ENCODE peak calls at places on chromosomes 16 and 17, in eight cellular contexts. P is DND-41, I is uterus, J is stomach, X is fibroblast of lung, S is PC-3, T is adipocyte, K is esophagus squamous epithelium. V is an unnamed sample. For H3K4me1, the result is how much of the 10 kb centered on the place peaks cover.

GRCh38 chr17:9021158-9021984 is at the start of gene NTN1:
- DNase-seq in T (peak), P (peak), K (no peak), I (peak), X (peak), J (peak), S (peak), V (peak)

GRCh38 chr17:36911007-36911406 is 26.3 kb upstream of the LHX1 start:
- DNase-seq in J (no peak), I (no peak), P (no peak), K (no peak), S (no peak), X (no peak), T (no peak), V (no peak)

GRCh38 chr16:3879887-3880564 is 487 bp downstream of the CREBBP start:
- DNase-seq in I (peak), X (peak), T (peak), J (peak), P (peak), S (peak), K (no peak), V (peak)

GRCh38 chr16:15607700-15608396 is 35.1 kb downstream of the MARF1 start:
- DNase-seq in K (no peak), I (peak), X (peak), P (no peak), S (no peak), J (no peak), T (no peak), V (no peak)

GRCh38 chr16:70381604-70382342 is 35.1 kb downstream of the DDX19A start:
- DNase-seq in X (no peak), P (no peak), I (no peak), K (no peak), J (no peak), S (no peak), T (no peak), V (no peak)

GRCh38 chr17:40953876-40954275 is 12.9 kb downstream of the KRT39 start:
- DNase-seq in J (no peak), T (peak), S (peak), K (no peak), I (no peak), P (no peak), X (peak), V (no peak)

GRCh38 chr16:63787014-63787413 is 1334.8 kb downstream of the CDH11 start:
- DNase-seq in K (no peak), P (no peak), T (no peak), X (peak), S (no peak), I (no peak), J (no peak), V (no peak)

GRCh38 chr17:33038740-33039139 is 47.1 kb downstream of the SPACA3 start:
- DNase-seq in J (no peak), P (peak), T (no peak), S (peak), K (no peak), X (peak), I (peak), V (peak)

GRCh38 chr17:68435876-68436842 is 21.1 kb downstream of the WIPI1 start:
- DNase-seq in X (peak), T (peak), I (peak), J (peak), S (peak), K (no peak), P (peak), V (peak)

GRCh38 chr17:61942085-61942484 is 14.3 kb upstream of the INTS2 start:
- DNase-seq in I (no peak), X (no peak), J (no peak), S (no peak), T (peak), P (no peak), K (no peak), V (no peak)

GRCh38 chr16:3580686-3581085 is 3.5 kb upstream of the NLRC3 start:
- DNase-seq in T (no peak), X (peak), S (no peak), I (peak), J (no peak), K (no peak), P (no peak), V (no peak)

GRCh38 chr17:42518046-42518754 is 17.8 kb upstream of the NAGLU start:
- DNase-seq in P (no peak), X (peak), J (peak), S (peak), K (no peak), I (peak), T (peak), V (no peak)

GRCh38 chr17:40963838-40964237 is 2.9 kb downstream of the KRT39 start:
- DNase-seq in T (peak), P (no peak), I (no peak), S (peak), J (no peak), K (no peak), X (peak), V (peak)

GRCh38 chr17:47807421-47807820 is 14.2 kb downstream of the OSBPL7 start:
- DNase-seq in J (peak), I (no peak), P (no peak), X (no peak), K (no peak), S (no peak), T (no peak), V (no peak)

GRCh38 chr16:17544785-17545184 is 74.0 kb upstream of the XYLT1 start:
- DNase-seq in K (no peak), T (no peak), I (no peak), P (no peak), J (no peak), X (no peak), S (no peak), V (no peak)

GRCh38 chr16:70257391-70257790 is 5.7 kb upstream of the EXOSC6 start:
- DNase-seq in T (no peak), X (no peak), K (no peak), P (no peak), J (no peak), S (no peak), I (no peak), V (no peak)

GRCh38 chr17:30414486-30414885 is 35.8 kb downstream of the CPD start:
- DNase-seq in J (no peak), P (no peak), I (no peak), S (no peak), T (peak), X (no peak), K (no peak), V (no peak)

GRCh38 chr17:20234266-20234665 is 225.1 kb downstream of the SPECC1 start:
- DNase-seq in K (no peak), S (no peak), J (no peak), P (no peak), T (no peak), X (no peak), I (no peak), V (peak)

GRCh38 chr17:46771601-46772012 is 46.9 kb downstream of the WNT3 start:
- DNase-seq in P (peak), T (peak), S (peak), J (peak), X (no peak), I (no peak), K (no peak), V (no peak)

GRCh38 chr16:77443834-77444460 is 9.1 kb upstream of the ADAMTS18 start:
- DNase-seq in P (no peak), J (no peak), S (no peak), X (no peak), T (no peak), K (no peak), I (no peak), V (no peak)

GRCh38 chr16:3884398-3884797 is 3.9 kb upstream of the CREBBP start:
- DNase-seq in K (no peak), P (no peak), I (no peak), S (no peak), J (no peak), T (no peak), X (no peak), V (no peak)

GRCh38 chr17:54967621-54968258 is 714 bp downstream of the COX11 start:
- DNase-seq in X (peak), P (peak), S (peak), T (peak), J (no peak), I (no peak), K (no peak), V (no peak)

GRCh38 chr17:30084773-30085172 is 31.8 kb upstream of the NSRP1 start:
- DNase-seq in S (no peak), J (no peak), X (no peak), T (no peak), I (no peak), K (no peak), P (no peak), V (no peak)

GRCh38 chr16:17312100-17312732 is 158.5 kb downstream of the XYLT1 start:
- DNase-seq in X (no peak), J (peak), I (no peak), P (no peak), S (no peak), K (no peak), T (no peak), V (no peak)

GRCh38 chr17:10471853-10472252 is 2.5 kb upstream of the MYH4 start:
- DNase-seq in T (no peak), I (no peak), J (no peak), K (no peak), S (peak), X (peak), P (no peak), V (no peak)

GRCh38 chr17:48615212-48615962 is at the start of gene HOXB8:
- DNase-seq in K (no peak), J (no peak), I (no peak), T (no peak), S (peak), X (no peak), P (no peak), V (no peak)

GRCh38 chr17:34146440-34147043 is 108.5 kb upstream of the CCL2 start:
- DNase-seq in P (peak), J (peak), S (peak), K (no peak), I (no peak), T (no peak), X (no peak), V (no peak)

GRCh38 chr17:36939944-36940312 is 2.7 kb downstream of the LHX1 start:
- DNase-seq in J (no peak), S (no peak), P (no peak), X (no peak), I (no peak), T (no peak), K (no peak), V (no peak)

GRCh38 chr17:352421-353212 is at the start of gene RPH3AL:
- DNase-seq in K (no peak), X (no peak), I (no peak), J (peak), P (no peak), S (peak), T (no peak), V (no peak)

GRCh38 chr17:351436-351713 is 1.2 kb downstream of the RPH3AL start:
- DNase-seq in S (no peak), T (no peak), I (no peak), X (no peak), P (no peak), K (no peak), J (no peak), V (no peak)

GRCh38 chr17:351875-352420 is 659 bp downstream of the RPH3AL start:
- DNase-seq in P (no peak), T (no peak), K (no peak), S (no peak), X (no peak), J (no peak), I (no peak), V (no peak)

GRCh38 chr17:349666-350065 is 2.9 kb downstream of the RPH3AL start:
- DNase-seq in J (no peak), S (no peak), X (no peak), K (no peak), I (no peak), T (no peak), P (no peak), V (no peak)

GRCh38 chr17:350706-351435 is 1.7 kb downstream of the RPH3AL start:
- DNase-seq in S (peak), I (peak), P (no peak), K (no peak), J (peak), T (no peak), X (peak), V (no peak)
- H3K4me1 ChIP-seq in S (under half), I (under half), P (under half), K (half or more), J (half or more), T (under half), X (under half), V (under half)

GRCh38 chr16:58114827-58115825 is 14.1 kb downstream of the CFAP20 start:
- DNase-seq in I (no peak), K (no peak), P (no peak), T (no peak), J (no peak), X (peak), S (no peak), V (no peak)
- H3K4me3 ChIP-seq in I (no peak), K (no peak), P (no peak), T (no peak), J (no peak), X (no peak), S (no peak), V (no peak)

GRCh38 chr16:73021866-73022495 is 25.9 kb downstream of the ZFHX3 start:
- DNase-seq in T (no peak), K (no peak), X (no peak), J (no peak), I (no peak), P (no peak), S (no peak), V (no peak)
- H3K4me1 ChIP-seq in T (under half), K (under half), X (under half), J (half or more), I (under half), P (under half), S (under half), V (under half)

GRCh38 chr16:79595261-79595660 is 5.3 kb downstream of the MAF start:
- DNase-seq in T (no peak), X (peak), J (no peak), K (no peak), P (no peak), I (no peak), S (no peak), V (no peak)
- H3K4me3 ChIP-seq in T (peak), X (peak), J (peak), K (peak), P (no peak), I (peak), S (no peak), V (peak)

GRCh38 chr17:17818088-17818526 is 18.7 kb downstream of the SREBF1 start:
- DNase-seq in X (peak), P (no peak), S (peak), J (no peak), T (no peak), K (no peak), I (no peak), V (no peak)

GRCh38 chr17:17820457-17821158 is 16.2 kb downstream of the SREBF1 start:
- DNase-seq in P (no peak), I (no peak), S (no peak), X (no peak), K (no peak), J (no peak), T (no peak), V (no peak)

GRCh38 chr17:17820046-17820445 is 16.7 kb downstream of the SREBF1 start:
- DNase-seq in X (no peak), T (no peak), J (no peak), P (no peak), K (no peak), I (no peak), S (no peak), V (no peak)

GRCh38 chr17:17819111-17819510 is 17.7 kb downstream of the SREBF1 start:
- DNase-seq in S (no peak), K (no peak), T (no peak), P (no peak), I (no peak), J (no peak), X (no peak), V (no peak)

GRCh38 chr17:17819561-17819995 is 17.2 kb downstream of the SREBF1 start:
- DNase-seq in P (no peak), S (peak), I (no peak), X (peak), T (peak), J (peak), K (no peak), V (no peak)
- H3K4me1 ChIP-seq in P (under half), S (half or more), I (under half), X (under half), T (half or more), J (half or more), K (half or more), V (under half)

GRCh38 chr16:82010649-82011048 is 621 bp downstream of the SDR42E1 start:
- DNase-seq in J (no peak), S (no peak), I (no peak), X (no peak), T (no peak), K (no peak), P (no peak), V (no peak)
- H3K4me3 ChIP-seq in J (peak), S (no peak), I (no peak), X (no peak), T (no peak), K (peak), P (no peak), V (peak)

GRCh38 chr17:81867952-81868673 is 3.0 kb downstream of the ARHGDIA start:
- DNase-seq in T (peak), K (no peak), P (no peak), J (no peak), I (no peak), S (no peak), X (peak), V (no peak)

GRCh38 chr17:81870155-81870977 is 771 bp downstream of the ARHGDIA start:
- DNase-seq in T (peak), J (peak), X (peak), K (no peak), P (peak), I (peak), S (peak), V (no peak)

GRCh38 chr17:81869221-81870154 is 1.6 kb downstream of the ARHGDIA start:
- DNase-seq in J (peak), I (peak), S (peak), X (peak), P (no peak), T (peak), K (no peak), V (no peak)

GRCh38 chr17:81867123-81867951 is 3.8 kb downstream of the ARHGDIA start:
- DNase-seq in X (peak), P (peak), K (no peak), J (peak), S (peak), T (peak), I (no peak), V (no peak)

GRCh38 chr17:81868674-81869220 is 2.4 kb downstream of the ARHGDIA start:
- DNase-seq in J (no peak), I (peak), X (peak), K (no peak), T (peak), P (no peak), S (peak), V (no peak)
- H3K4me1 ChIP-seq in J (half or more), I (under half), X (under half), K (under half), T (under half), P (under half), S (half or more), V (under half)

GRCh38 chr17:76868176-76868668 is at the start of gene MGAT5B:
- DNase-seq in P (peak), I (peak), K (no peak), S (peak), J (peak), T (peak), X (peak), V (peak)

GRCh38 chr17:76868669-76869208 is 535 bp downstream of the MGAT5B start:
- DNase-seq in J (no peak), K (no peak), P (no peak), T (peak), I (no peak), X (no peak), S (peak), V (no peak)

GRCh38 chr17:76867578-76868175 is 527 bp upstream of the MGAT5B start:
- DNase-seq in I (no peak), P (peak), T (peak), S (peak), K (no peak), X (peak), J (no peak), V (no peak)

GRCh38 chr17:76869878-76870714 is 1.9 kb downstream of the MGAT5B start:
- DNase-seq in T (peak), J (no peak), P (peak), X (no peak), I (no peak), K (no peak), S (no peak), V (no peak)

GRCh38 chr17:76869209-76869877 is 1.1 kb downstream of the MGAT5B start:
- DNase-seq in S (no peak), J (no peak), X (no peak), T (peak), P (no peak), I (no peak), K (no peak), V (no peak)
- H3K4me3 ChIP-seq in S (peak), J (no peak), X (no peak), T (no peak), P (no peak), I (no peak), K (peak), V (peak)

GRCh38 chr16:10879681-10880589 is 2.9 kb downstream of the CIITA start:
- DNase-seq in S (no peak), K (no peak), T (no peak), J (no peak), X (no peak), I (no peak), P (no peak), V (no peak)
- H3K4me1 ChIP-seq in S (under half), K (under half), T (under half), J (half or more), X (under half), I (under half), P (under half), V (under half)

V was measured in naive thymus-derived CD4-positive, alpha-beta T cell.